ENCODE peak calls at places on chromosome 16, in eight cellular contexts. One of them, this sample, is unnamed.

GRCh38 chr16:14302031-14302398 is 230.9 kb downstream of the MRTFB start:
- DNase-seq in testis: peak; percentile 56
- DNase-seq in colonic mucosa: peak; percentile 39
- DNase-seq in IMR-90: peak; percentile 60
- DNase-seq in cardiac fibroblast: peak; percentile 83
- DNase-seq in uterus: peak; percentile 55
- DNase-seq in neural progenitor cell: peak; percentile 82
- DNase-seq in Peyer's patch: peak; percentile 72
- DNase-seq in this sample: no peak

GRCh38 chr16:85321856-85322271 is 209.6 kb upstream of the CIBAR2 start:
- DNase-seq in testis: peak; percentile 97
- DNase-seq in colonic mucosa: peak; percentile 84
- DNase-seq in IMR-90: peak; percentile 89
- DNase-seq in cardiac fibroblast: peak; percentile 99
- DNase-seq in uterus: peak; percentile 95
- DNase-seq in neural progenitor cell: no peak
- DNase-seq in Peyer's patch: peak; percentile 74
- DNase-seq in this sample: no peak

GRCh38 chr16:84952335-84953050 is 58.8 kb downstream of the ZDHHC7 start:
- DNase-seq in testis: peak; percentile 92
- DNase-seq in colonic mucosa: peak; percentile 87
- DNase-seq in IMR-90: peak; percentile 82
- DNase-seq in cardiac fibroblast: peak; percentile 91
- DNase-seq in uterus: peak; percentile 88
- DNase-seq in neural progenitor cell: peak; percentile 89
- DNase-seq in Peyer's patch: peak; percentile 66
- DNase-seq in this sample: peak; percentile 67

GRCh38 chr16:30030841-30031413 is at the start of gene TLCD3B:
- DNase-seq in testis: no peak
- DNase-seq in colonic mucosa: no peak
- DNase-seq in IMR-90: no peak
- DNase-seq in cardiac fibroblast: no peak
- DNase-seq in uterus: no peak
- DNase-seq in neural progenitor cell: peak; percentile 85
- DNase-seq in Peyer's patch: no peak
- DNase-seq in this sample: no peak

GRCh38 chr16:88606146-88606757 is 32.1 kb upstream of the IL17C start:
- DNase-seq in testis: no peak
- DNase-seq in colonic mucosa: no peak
- DNase-seq in IMR-90: no peak
- DNase-seq in cardiac fibroblast: no peak
- DNase-seq in uterus: no peak
- DNase-seq in neural progenitor cell: no peak
- DNase-seq in Peyer's patch: no peak
- DNase-seq in this sample: no peak

GRCh38 chr16:48583075-48584065 is 26.6 kb downstream of the N4BP1 start:
- DNase-seq in testis: no peak
- DNase-seq in colonic mucosa: no peak
- DNase-seq in IMR-90: no peak
- DNase-seq in cardiac fibroblast: no peak
- DNase-seq in uterus: no peak
- DNase-seq in neural progenitor cell: no peak
- DNase-seq in Peyer's patch: no peak
- DNase-seq in this sample: no peak

GRCh38 chr16:85844786-85845185 is 45.3 kb downstream of the COX4I1 start:
- DNase-seq in testis: no peak
- DNase-seq in colonic mucosa: no peak
- DNase-seq in IMR-90: peak; percentile 42
- DNase-seq in cardiac fibroblast: peak; percentile 5
- DNase-seq in uterus: no peak
- DNase-seq in neural progenitor cell: no peak
- DNase-seq in Peyer's patch: no peak
- DNase-seq in this sample: no peak

GRCh38 chr16:88634141-88634993 is 4.0 kb upstream of the IL17C start:
- DNase-seq in testis: peak; percentile 25
- DNase-seq in colonic mucosa: peak; percentile 60
- DNase-seq in IMR-90: peak; percentile 23
- DNase-seq in cardiac fibroblast: peak; percentile 44
- DNase-seq in uterus: peak; percentile 49
- DNase-seq in neural progenitor cell: peak; percentile 83
- DNase-seq in Peyer's patch: peak; percentile 69
- DNase-seq in this sample: no peak

GRCh38 chr16:89256651-89257254 is 39.2 kb downstream of the ZNF778 start:
- DNase-seq in testis: no peak
- DNase-seq in colonic mucosa: peak; percentile 60
- DNase-seq in IMR-90: peak; percentile 63
- DNase-seq in cardiac fibroblast: peak; percentile 26
- DNase-seq in uterus: no peak
- DNase-seq in neural progenitor cell: peak; percentile 58
- DNase-seq in Peyer's patch: peak; percentile 84
- DNase-seq in this sample: peak; percentile 15

GRCh38 chr16:30551781-30552180 is 6.4 kb downstream of the ZNF764 start:
- DNase-seq in testis: no peak
- DNase-seq in colonic mucosa: no peak
- DNase-seq in IMR-90: no peak
- DNase-seq in cardiac fibroblast: no peak
- DNase-seq in uterus: no peak
- DNase-seq in neural progenitor cell: no peak
- DNase-seq in Peyer's patch: no peak
- DNase-seq in this sample: no peak

GRCh38 chr16:87325480-87325879 is 8.3 kb upstream of the C16orf95 start:
- DNase-seq in testis: no peak
- DNase-seq in colonic mucosa: no peak
- DNase-seq in IMR-90: peak; percentile 10
- DNase-seq in cardiac fibroblast: no peak
- DNase-seq in uterus: peak; percentile 12
- DNase-seq in neural progenitor cell: no peak
- DNase-seq in Peyer's patch: peak; percentile 39
- DNase-seq in this sample: no peak

GRCh38 chr16:85752511-85753420 is 1.9 kb upstream of the C16orf74 start:
- DNase-seq in testis: peak; percentile 43
- DNase-seq in colonic mucosa: no peak
- DNase-seq in IMR-90: peak; percentile 62
- DNase-seq in cardiac fibroblast: peak; percentile 60
- DNase-seq in uterus: peak; percentile 57
- DNase-seq in neural progenitor cell: peak; percentile 78
- DNase-seq in Peyer's patch: peak; percentile 64
- DNase-seq in this sample: no peak

GRCh38 chr16:87965973-87966667 is 14.9 kb downstream of the BANP start:
- DNase-seq in testis: no peak
- DNase-seq in colonic mucosa: no peak
- DNase-seq in IMR-90: peak; percentile 49
- DNase-seq in cardiac fibroblast: peak; percentile 85
- DNase-seq in uterus: no peak
- DNase-seq in neural progenitor cell: no peak
- DNase-seq in Peyer's patch: no peak
- DNase-seq in this sample: no peak

GRCh38 chr16:10833271-10833670 is 14.7 kb upstream of the TVP23A start:
- DNase-seq in testis: no peak
- DNase-seq in colonic mucosa: no peak
- DNase-seq in IMR-90: no peak
- DNase-seq in cardiac fibroblast: no peak
- DNase-seq in uterus: no peak
- DNase-seq in neural progenitor cell: no peak
- DNase-seq in Peyer's patch: no peak
- DNase-seq in this sample: no peak

GRCh38 chr16:51508813-51509212 is 357.7 kb upstream of the SALL1 start:
- DNase-seq in testis: no peak
- DNase-seq in colonic mucosa: no peak
- DNase-seq in IMR-90: peak; percentile 38
- DNase-seq in cardiac fibroblast: peak; percentile 69
- DNase-seq in uterus: peak; percentile 24
- DNase-seq in neural progenitor cell: no peak
- DNase-seq in Peyer's patch: no peak
- DNase-seq in this sample: peak; percentile 62

GRCh38 chr16:50152807-50153647 is at the start of gene TENT4B:
- DNase-seq in testis: peak; percentile 87
- DNase-seq in colonic mucosa: peak; percentile 92
- DNase-seq in IMR-90: peak; percentile 66
- DNase-seq in cardiac fibroblast: peak; percentile 90
- DNase-seq in uterus: peak; percentile 86
- DNase-seq in neural progenitor cell: peak; percentile 92
- DNase-seq in Peyer's patch: peak; percentile 94
- DNase-seq in this sample: peak; percentile 48

GRCh38 chr16:50154369-50154947 is 1.4 kb downstream of the TENT4B start:
- DNase-seq in testis: no peak
- DNase-seq in colonic mucosa: no peak
- DNase-seq in IMR-90: no peak
- DNase-seq in cardiac fibroblast: peak; percentile 17
- DNase-seq in uterus: no peak
- DNase-seq in neural progenitor cell: no peak
- DNase-seq in Peyer's patch: no peak
- DNase-seq in this sample: no peak

GRCh38 chr16:50155925-50156324 is 2.8 kb downstream of the TENT4B start:
- DNase-seq in testis: no peak
- DNase-seq in colonic mucosa: no peak
- DNase-seq in IMR-90: no peak
- DNase-seq in cardiac fibroblast: no peak
- DNase-seq in uterus: no peak
- DNase-seq in neural progenitor cell: no peak
- DNase-seq in Peyer's patch: no peak
- DNase-seq in this sample: no peak

GRCh38 chr16:50153648-50154368 is 702 bp downstream of the TENT4B start:
- DNase-seq in testis: no peak
- DNase-seq in colonic mucosa: peak; percentile 42
- DNase-seq in IMR-90: no peak
- DNase-seq in cardiac fibroblast: peak; percentile 26
- DNase-seq in uterus: no peak
- DNase-seq in neural progenitor cell: peak; percentile 46
- DNase-seq in Peyer's patch: no peak
- DNase-seq in this sample: no peak

DNA sequence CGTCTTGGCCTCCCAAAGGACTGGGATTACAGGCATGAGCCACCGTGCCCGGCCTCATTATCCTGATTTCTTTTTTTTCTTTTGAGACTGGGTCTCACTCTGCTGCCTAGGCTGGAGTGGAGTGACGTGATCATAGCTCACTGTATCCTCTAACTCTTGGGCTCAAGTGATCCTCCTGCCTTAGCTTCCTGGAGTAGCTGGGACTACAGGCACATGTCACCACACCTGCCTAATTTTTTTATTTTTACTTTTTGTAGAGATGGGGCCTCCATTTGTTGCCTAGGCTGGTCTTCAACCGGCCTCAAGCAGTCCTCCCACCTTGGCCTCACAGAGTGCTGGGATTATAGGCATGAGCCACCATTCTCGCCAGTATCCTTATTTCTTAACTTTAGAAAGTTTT is 3.5 kb downstream of the TENT4B start:
- DNase-seq in testis: no peak
- DNase-seq in colonic mucosa: no peak
- DNase-seq in IMR-90: no peak
- DNase-seq in cardiac fibroblast: no peak
- DNase-seq in uterus: no peak
- DNase-seq in neural progenitor cell: no peak
- DNase-seq in Peyer's patch: no peak
- DNase-seq in this sample: no peak
- H3K4me3 ChIP-seq in testis: no peak overlapping the region
- H3K4me3 ChIP-seq in colonic mucosa: no peak overlapping the region
- H3K4me3 ChIP-seq in IMR-90: no peak overlapping the region
- H3K4me3 ChIP-seq in cardiac fibroblast: no peak overlapping the region
- H3K4me3 ChIP-seq in uterus: peak overlapping the region; percentile 91
- H3K4me3 ChIP-seq in neural progenitor cell: no peak overlapping the region
- H3K4me3 ChIP-seq in Peyer's patch: no peak overlapping the region
- H3K4me3 ChIP-seq in this sample: peak overlapping the region; percentile 6

GRCh38 chr16:67926181-67926742 is 5.4 kb downstream of the CTRL start:
- DNase-seq in testis: no peak
- DNase-seq in colonic mucosa: no peak
- DNase-seq in IMR-90: peak; percentile 30
- DNase-seq in cardiac fibroblast: no peak
- DNase-seq in uterus: no peak
- DNase-seq in neural progenitor cell: no peak
- DNase-seq in Peyer's patch: no peak
- DNase-seq in this sample: no peak
- TF ChIP-seq CTCF in testis: no peak
- TF ChIP-seq CTCF in colonic mucosa: no peak
- TF ChIP-seq CTCF in IMR-90: no peak
- TF ChIP-seq CTCF in cardiac fibroblast: peak; percentile 15
- TF ChIP-seq CTCF in uterus: no peak
- TF ChIP-seq CTCF in neural progenitor cell: peak; percentile 7
- TF ChIP-seq CTCF in Peyer's patch: no peak
- TF ChIP-seq CTCF in this sample: peak; percentile 2

GRCh38 chr16:66881560-66881959 is 1.2 kb downstream of the PDP2 start:
- DNase-seq in testis: no peak
- DNase-seq in colonic mucosa: no peak
- DNase-seq in IMR-90: no peak
- DNase-seq in cardiac fibroblast: no peak
- DNase-seq in uterus: no peak
- DNase-seq in neural progenitor cell: no peak
- DNase-seq in Peyer's patch: no peak
- DNase-seq in this sample: no peak
- H3K4me3 ChIP-seq in testis: peak overlapping the region; percentile 80
- H3K4me3 ChIP-seq in colonic mucosa: peak overlapping the region; percentile 82
- H3K4me3 ChIP-seq in IMR-90: peak overlapping the region; percentile 79
- H3K4me3 ChIP-seq in cardiac fibroblast: peak overlapping the region; percentile 94
- H3K4me3 ChIP-seq in uterus: peak overlapping the region; percentile 59
- H3K4me3 ChIP-seq in neural progenitor cell: peak overlapping the region; percentile 62
- H3K4me3 ChIP-seq in Peyer's patch: no peak overlapping the region
- H3K4me3 ChIP-seq in this sample: peak overlapping the region; percentile 91

DNA sequence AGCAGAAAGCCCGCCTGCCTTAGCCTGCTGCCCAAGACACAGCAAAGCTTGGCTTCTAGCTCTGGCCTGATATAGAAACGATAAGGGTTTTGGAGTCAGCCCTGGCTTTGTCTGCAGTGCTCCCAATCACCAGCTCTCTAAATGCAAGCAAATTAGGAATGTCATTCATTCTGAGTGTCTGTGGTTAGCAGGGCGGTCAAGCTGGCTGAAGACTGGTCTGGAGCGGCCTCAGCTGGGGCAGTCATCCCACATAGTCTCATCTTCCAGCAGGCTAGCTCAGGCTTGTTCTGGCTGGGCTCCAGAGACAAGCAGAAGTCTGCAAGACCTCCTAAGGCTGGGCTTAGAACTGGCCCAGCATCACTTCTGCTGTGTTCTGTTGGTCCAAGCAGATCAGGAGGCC is 24.5 kb downstream of the TMC7 start:
- DNase-seq in testis: no peak
- DNase-seq in colonic mucosa: no peak
- DNase-seq in IMR-90: peak; percentile 87
- DNase-seq in cardiac fibroblast: peak; percentile 76
- DNase-seq in uterus: no peak
- DNase-seq in neural progenitor cell: peak; percentile 25
- DNase-seq in Peyer's patch: no peak
- DNase-seq in this sample: peak; percentile 82
- TF ChIP-seq CTCF in testis: no peak
- TF ChIP-seq CTCF in colonic mucosa: no peak
- TF ChIP-seq CTCF in IMR-90: no peak
- TF ChIP-seq CTCF in cardiac fibroblast: no peak
- TF ChIP-seq CTCF in uterus: no peak
- TF ChIP-seq CTCF in neural progenitor cell: no peak
- TF ChIP-seq CTCF in Peyer's patch: no peak
- TF ChIP-seq CTCF in this sample: no peak

This sample was measured in HFF-Myc.